ENCODE peak calls at places on chromosomes 2 and 18, in seven cellular contexts. C is endodermal cell, H is right cardiac atrium, J is H1, F is astrocyte, R is right atrium auricular region, A is left lung. D is an unnamed sample.

GRCh38 chr18:5237083-5237722 is 40.1 kb upstream of the AKAIN1 start:
- DNase-seq in C (no peak), H (peak; percentile 36), J (no peak), F (peak; percentile 16), R (peak; percentile 61), A (no peak), D (no peak)

GRCh38 chr2:174059875-174060226 is 94.7 kb upstream of the SP3 start:
- DNase-seq in C (no peak), H (no peak), J (no peak), F (peak; percentile 36), R (no peak), A (no peak), D (no peak)

GRCh38 chr2:235170016-235170415 is 218.2 kb downstream of the SH3BP4 start:
- DNase-seq in C (no peak), H (no peak), J (no peak), F (peak; percentile 48), R (no peak), A (no peak), D (no peak)

GRCh38 chr2:45009928-45010705 is 865 bp upstream of the SIX2 start:
- DNase-seq in C (peak; percentile 89), H (peak; percentile 94), J (peak; percentile 88), F (no peak), R (peak; percentile 79), A (peak; percentile 85), D (peak; percentile 80)

GRCh38 chr2:68643011-68643873 is at the start of gene PROKR1:
- DNase-seq in C (peak; percentile 88), H (peak; percentile 69), J (peak; percentile 83), F (peak; percentile 5), R (no peak), A (peak; percentile 85), D (peak; percentile 77)

GRCh38 chr2:2919574-2920365 is 457.8 kb downstream of the EIPR1 start:
- DNase-seq in C (no peak), H (no peak), J (no peak), F (no peak), R (no peak), A (no peak), D (no peak)

GRCh38 chr2:111897924-111898702 is at the start of gene MERTK:
- DNase-seq in C (peak; percentile 97), H (peak; percentile 96), J (peak; percentile 90), F (peak; percentile 41), R (peak; percentile 81), A (peak; percentile 97), D (peak; percentile 94)

GRCh38 chr2:102027703-102028059 is 35.9 kb downstream of the IL1R2 start:
- DNase-seq in C (no peak), H (no peak), J (no peak), F (no peak), R (no peak), A (no peak), D (no peak)

GRCh38 chr18:13710460-13710859 is 15.9 kb downstream of the FAM210A start:
- DNase-seq in C (no peak), H (no peak), J (no peak), F (peak; percentile 70), R (no peak), A (no peak), D (peak; percentile 71)

GRCh38 chr2:238098854-238099708 is 1.1 kb upstream of the ESPNL start:
- DNase-seq in C (no peak), H (peak; percentile 58), J (peak; percentile 38), F (no peak), R (peak; percentile 49), A (peak; percentile 72), D (peak; percentile 67)

GRCh38 chr2:113123731-113124130 is 3.7 kb upstream of the IL1RN start:
- DNase-seq in C (no peak), H (no peak), J (no peak), F (no peak), R (no peak), A (no peak), D (no peak)
- H3K27ac ChIP-seq in C (no peak overlapping the region), H (no peak overlapping the region), J (no peak overlapping the region), F (no peak overlapping the region), R (no peak overlapping the region), A (no peak overlapping the region), D (no peak overlapping the region)

GRCh38 chr2:161423351-161424178 is 7.5 kb downstream of the TBR1 start:
- DNase-seq in C (peak; percentile 87), H (peak; percentile 56), J (peak; percentile 80), F (no peak), R (no peak), A (peak; percentile 83), D (no peak)
- H3K4me3 ChIP-seq in C (peak overlapping the region; percentile 66), H (peak overlapping the region; percentile 50), J (peak overlapping the region; percentile 44), F (peak overlapping the region; percentile 35), R (no peak overlapping the region), A (no peak overlapping the region), D (peak overlapping the region; percentile 14)

GRCh38 chr2:126669772-126670171 is 13.8 kb downstream of the GYPC start:
- DNase-seq in C (no peak), H (no peak), J (no peak), F (no peak), R (no peak), A (no peak), D (no peak)
- H3K4me1 ChIP-seq in C (no peaks in the 10 kb centered on the region), H (peaks cover 9% of the 10 kb centered on the region), J (no peaks in the 10 kb centered on the region), F (no peaks in the 10 kb centered on the region), R (no peaks in the 10 kb centered on the region), A (no peaks in the 10 kb centered on the region), D (peaks cover 30% of the 10 kb centered on the region)

GRCh38 chr18:490624-491023 is 9.9 kb downstream of the COLEC12 start:
- DNase-seq in C (no peak), H (no peak), J (no peak), F (no peak), R (no peak), A (no peak), D (no peak)

GRCh38 chr18:490024-490366 is 10.5 kb downstream of the COLEC12 start:
- DNase-seq in C (no peak), H (no peak), J (no peak), F (no peak), R (no peak), A (no peak), D (no peak)

GRCh38 chr18:493974-494601 is 6.4 kb downstream of the COLEC12 start:
- DNase-seq in C (no peak), H (no peak), J (no peak), F (no peak), R (no peak), A (no peak), D (no peak)

GRCh38 chr18:494602-494983 is 5.9 kb downstream of the COLEC12 start:
- DNase-seq in C (no peak), H (no peak), J (no peak), F (peak; percentile 81), R (no peak), A (no peak), D (no peak)

DNA sequence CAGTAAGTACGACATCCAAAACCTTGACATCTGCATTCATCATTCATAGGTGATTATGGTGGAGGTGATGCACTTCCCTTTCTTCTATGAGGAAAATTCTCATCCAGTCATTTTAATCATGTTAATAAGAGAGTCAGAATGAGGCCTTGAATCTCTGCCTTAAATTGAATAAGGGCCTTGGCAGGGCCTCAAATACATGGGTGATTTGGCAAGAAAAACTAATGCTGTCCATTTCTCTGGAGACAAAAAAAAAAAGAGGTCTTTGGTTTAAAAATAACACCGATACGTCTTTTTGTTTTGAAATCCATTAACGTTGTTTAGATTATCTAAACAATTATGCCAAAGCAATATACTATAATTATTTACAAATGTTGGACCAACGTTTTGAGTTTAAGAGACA is 8.1 kb downstream of the COLEC12 start:
- DNase-seq in C (no peak), H (no peak), J (no peak), F (no peak), R (no peak), A (no peak), D (no peak)
- H3K27ac ChIP-seq in C (no peak overlapping the region), H (no peak overlapping the region), J (no peak overlapping the region), F (no peak overlapping the region), R (no peak overlapping the region), A (no peak overlapping the region), D (no peak overlapping the region)

DNA sequence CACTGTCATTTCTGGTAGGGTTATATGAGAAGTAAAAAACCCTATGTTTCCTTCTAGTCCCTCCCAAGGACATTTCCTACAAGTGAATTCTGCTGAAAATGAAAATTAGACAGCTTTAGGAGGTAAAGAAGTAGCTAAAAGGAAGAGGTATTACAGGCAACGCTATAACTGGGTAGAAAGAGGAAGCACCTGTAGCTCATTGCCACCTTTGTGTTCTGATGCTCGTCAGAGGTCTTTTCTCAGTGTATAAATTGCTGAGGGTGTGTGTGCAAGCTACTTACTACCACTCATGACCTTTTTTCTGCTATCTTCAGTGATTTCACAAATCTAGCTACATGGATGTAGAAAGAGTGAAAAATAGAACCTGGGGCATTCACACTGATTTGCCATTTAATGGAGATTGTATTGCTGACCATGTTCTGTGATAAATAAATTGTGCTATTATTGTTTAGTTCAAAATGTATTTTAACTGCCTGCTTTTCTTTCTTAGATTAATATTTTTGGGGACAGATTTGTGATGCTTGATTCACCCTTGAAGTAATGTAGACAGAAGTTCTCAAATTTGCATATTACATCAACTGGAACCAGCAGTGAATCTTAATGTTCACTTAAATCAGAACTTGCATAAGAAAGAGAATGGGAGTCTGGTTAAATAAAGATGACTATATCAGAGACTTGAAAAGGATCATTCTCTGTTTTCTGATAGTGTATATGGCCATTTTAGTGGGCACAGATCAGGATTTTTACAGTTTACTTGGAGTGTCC is 1.6 kb downstream of the DNAJC10 start:
- DNase-seq in C (no peak), H (no peak), J (no peak), F (no peak), R (no peak), A (no peak), D (no peak)
- H3K4me3 ChIP-seq in C (peak overlapping the region; percentile 92), H (peak overlapping the region; percentile 34), J (no peak overlapping the region), F (no peak overlapping the region), R (no peak overlapping the region), A (peak overlapping the region; percentile 84), D (no peak overlapping the region)

DNA sequence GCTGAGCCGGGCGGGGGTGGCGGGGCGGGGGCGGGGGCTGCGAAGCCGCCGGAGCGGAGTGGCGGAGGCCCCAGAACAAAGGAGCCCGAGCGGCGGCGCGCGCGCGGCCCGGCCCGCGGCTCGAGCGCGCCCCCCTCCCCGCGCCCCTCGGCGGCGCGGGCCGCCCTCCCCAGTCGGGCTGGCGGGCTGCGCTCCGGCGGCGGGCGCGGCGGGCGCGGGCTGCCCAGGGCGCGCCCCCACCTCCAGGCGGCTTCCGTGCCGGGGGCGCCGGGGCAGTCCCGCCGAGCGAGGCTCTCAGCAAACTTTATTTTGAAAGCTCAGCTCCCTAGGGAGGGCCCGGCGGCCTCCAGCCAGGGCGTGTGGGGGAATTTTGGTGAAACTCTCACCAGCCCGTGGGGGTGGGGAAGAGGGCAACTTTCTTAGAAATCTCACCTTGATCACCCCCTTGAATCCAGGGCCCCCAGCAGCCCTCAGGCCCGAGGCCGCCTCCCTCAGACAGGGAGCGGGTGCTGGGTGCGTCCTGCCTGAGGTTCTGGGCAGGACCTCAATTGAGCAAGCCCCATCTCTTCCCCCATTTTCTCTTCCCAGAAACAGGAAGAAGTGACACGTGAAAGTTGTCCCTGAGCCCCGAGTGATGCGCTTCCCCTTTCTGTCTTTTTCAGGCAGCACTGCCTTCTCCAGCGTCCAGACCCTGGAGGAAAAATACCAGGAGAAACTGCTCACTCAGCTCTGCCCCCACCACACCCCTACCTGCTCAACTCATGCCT is 791 bp downstream of the TET3 start:
- DNase-seq in C (peak; percentile 63), H (peak; percentile 86), J (no peak), F (no peak), R (no peak), A (peak; percentile 91), D (peak; percentile 75)
- H3K4me1 ChIP-seq in C (peaks cover 18% of the 10 kb centered on the region), H (peaks cover 14% of the 10 kb centered on the region), J (peaks cover 22% of the 10 kb centered on the region), F (peaks cover 29% of the 10 kb centered on the region), R (no peaks in the 10 kb centered on the region), A (peaks cover 33% of the 10 kb centered on the region), D (peaks cover 73% of the 10 kb centered on the region)

D was measured in upper lobe of right lung.